ENCODE peak calls at places on chromosomes 7 and 10, in six cellular contexts. V is hepatocyte, Z is NT2/D1, E is IMR-90, P is A549, S is HCT116. U is an unnamed sample.

GRCh38 chr7:101815826-101816488 is 1.5 kb upstream of the CUX1 start:
- DNase-seq in V (peak; percentile 92), Z (peak; percentile 80), E (peak; percentile 79), P (peak; percentile 72), S (peak; percentile 73), U (peak; percentile 79)

GRCh38 chr7:107128217-107128616 is 40.6 kb upstream of the HBP1 start:
- DNase-seq in V (no peak), Z (no peak), E (no peak), P (no peak), S (no peak), U (no peak)

GRCh38 chr10:13956826-13957225 is 370.1 kb downstream of the PRPF18 start:
- DNase-seq in V (peak; percentile 14), Z (no peak), E (peak; percentile 80), P (no peak), S (no peak), U (peak; percentile 3)

GRCh38 chr10:66045859-66046258 is 880.0 kb upstream of the LRRTM3 start:
- DNase-seq in V (no peak), Z (no peak), E (no peak), P (no peak), S (no peak), U (no peak)

GRCh38 chr7:130087364-130087763 is 17.0 kb downstream of the KLHDC10 start:
- DNase-seq in V (no peak), Z (no peak), E (peak; percentile 31), P (no peak), S (no peak), U (no peak)

GRCh38 chr7:100867796-100868485 is 754 bp downstream of the TRIP6 start:
- DNase-seq in V (peak; percentile 55), Z (no peak), E (no peak), P (no peak), S (no peak), U (no peak)

GRCh38 chr7:81256991-81257390 is 338.1 kb upstream of the SEMA3C start:
- DNase-seq in V (no peak), Z (peak; percentile 15), E (peak; percentile 23), P (no peak), S (no peak), U (no peak)

GRCh38 chr10:122291739-122292138 is 20.6 kb downstream of the BTBD16 start:
- DNase-seq in V (no peak), Z (no peak), E (no peak), P (no peak), S (no peak), U (no peak)

GRCh38 chr10:69438531-69439349 is 12.5 kb upstream of the TSPAN15 start:
- DNase-seq in V (peak; percentile 72), Z (no peak), E (peak; percentile 16), P (peak; percentile 77), S (peak; percentile 42), U (peak; percentile 71)

GRCh38 chr7:129781856-129782256 is 170.3 kb downstream of the NRF1 start:
- DNase-seq in V (no peak), Z (no peak), E (no peak), P (no peak), S (no peak), U (no peak)

GRCh38 chr10:78354101-78354500 is 320.4 kb downstream of the RPS24 start:
- DNase-seq in V (no peak), Z (no peak), E (no peak), P (no peak), S (no peak), U (no peak)

GRCh38 chr7:132276986-132277716 is 299.1 kb downstream of the PLXNA4 start:
- DNase-seq in V (no peak), Z (no peak), E (peak; percentile 1), P (peak; percentile 77), S (no peak), U (no peak)

GRCh38 chr7:17380696-17381662 is 82.5 kb downstream of the AHR start:
- DNase-seq in V (no peak), Z (no peak), E (peak; percentile 60), P (no peak), S (no peak), U (peak; percentile 82)
- H3K4me1 ChIP-seq in V (no peaks in the 10 kb centered on the region), Z (no peaks in the 10 kb centered on the region), E (peaks cover 3% of the 10 kb centered on the region), P (peaks cover 4% of the 10 kb centered on the region), S (no peaks in the 10 kb centered on the region), U (peaks cover 8% of the 10 kb centered on the region)

GRCh38 chr7:76049295-76049694 is 1.4 kb downstream of the MDH2 start:
- DNase-seq in V (no peak), Z (no peak), E (no peak), P (no peak), S (no peak), U (no peak)
- H3K4me1 ChIP-seq in V (peaks cover 23% of the 10 kb centered on the region), Z (peaks cover 16% of the 10 kb centered on the region), E (peaks cover 13% of the 10 kb centered on the region), P (peaks cover 38% of the 10 kb centered on the region), S (peaks cover 5% of the 10 kb centered on the region), U (peaks cover 2% of the 10 kb centered on the region)

DNA sequence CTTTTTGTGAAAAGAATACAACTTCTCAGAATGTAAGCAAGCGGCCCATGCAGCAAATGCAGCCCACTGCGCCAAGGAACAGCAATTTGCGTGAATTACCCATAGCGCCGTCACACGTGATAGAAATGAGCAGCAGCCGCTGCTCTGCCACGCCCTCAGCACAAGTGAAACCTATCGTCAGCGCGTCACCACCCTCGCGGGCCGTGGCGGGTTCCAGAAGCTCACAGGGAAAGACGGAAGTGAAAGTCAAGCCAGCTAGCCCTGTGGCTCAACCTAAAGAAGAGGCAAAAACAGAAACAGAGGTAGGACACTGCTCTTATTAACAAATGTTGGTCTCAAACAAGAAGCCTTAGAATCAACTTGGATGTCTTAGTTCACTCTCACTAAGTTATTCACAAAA is 70.5 kb downstream of the SHH start:
- DNase-seq in V (no peak), Z (no peak), E (no peak), P (no peak), S (no peak), U (no peak)
- H3K4me1 ChIP-seq in V (no peaks in the 10 kb centered on the region), Z (no peaks in the 10 kb centered on the region), E (no peaks in the 10 kb centered on the region), P (peaks cover 9% of the 10 kb centered on the region), S (no peaks in the 10 kb centered on the region), U (no peaks in the 10 kb centered on the region)

DNA sequence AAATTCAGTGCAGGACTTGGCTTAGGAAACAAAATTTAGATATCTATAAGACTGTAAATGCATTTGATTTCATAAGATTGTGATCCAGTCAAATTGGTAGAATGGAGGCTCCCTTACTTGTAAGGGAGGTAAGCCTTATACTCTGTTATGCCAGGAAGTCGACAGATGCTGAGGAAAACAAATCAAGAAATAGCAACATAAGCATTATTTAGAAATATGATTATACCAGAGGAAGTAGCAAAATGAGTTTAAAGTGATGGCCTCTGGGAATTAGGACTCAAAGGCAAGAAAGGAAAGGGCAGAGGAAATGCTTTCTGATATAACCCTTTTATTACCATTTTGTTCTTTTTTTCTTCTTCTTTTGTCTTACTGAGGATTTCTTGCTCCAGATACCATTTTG is 40.5 kb upstream of the MTPAP start:
- DNase-seq in V (no peak), Z (no peak), E (no peak), P (no peak), S (no peak), U (no peak)
- H3K4me1 ChIP-seq in V (no peaks in the 10 kb centered on the region), Z (no peaks in the 10 kb centered on the region), E (peaks cover 1% of the 10 kb centered on the region), P (peaks cover 7% of the 10 kb centered on the region), S (peaks cover 17% of the 10 kb centered on the region), U (no peaks in the 10 kb centered on the region)

GRCh38 chr10:28788252-28788651 is 110.9 kb downstream of the BAMBI start:
- DNase-seq in V (no peak), Z (no peak), E (no peak), P (no peak), S (no peak), U (no peak)

GRCh38 chr10:28794986-28795385 is 117.7 kb downstream of the BAMBI start:
- DNase-seq in V (no peak), Z (no peak), E (no peak), P (no peak), S (no peak), U (no peak)

GRCh38 chr10:28793482-28793881 is 116.2 kb downstream of the BAMBI start:
- DNase-seq in V (no peak), Z (no peak), E (no peak), P (no peak), S (no peak), U (peak; percentile 12)

GRCh38 chr10:28788767-28789166 is 111.4 kb downstream of the BAMBI start:
- DNase-seq in V (no peak), Z (no peak), E (no peak), P (no peak), S (no peak), U (no peak)

GRCh38 chr10:28790146-28790545 is 112.8 kb downstream of the BAMBI start:
- DNase-seq in V (no peak), Z (no peak), E (no peak), P (no peak), S (no peak), U (no peak)
- H3K4me1 ChIP-seq in V (no peaks in the 10 kb centered on the region), Z (no peaks in the 10 kb centered on the region), E (no peaks in the 10 kb centered on the region), P (no peaks in the 10 kb centered on the region), S (no peaks in the 10 kb centered on the region), U (no peaks in the 10 kb centered on the region)

DNA sequence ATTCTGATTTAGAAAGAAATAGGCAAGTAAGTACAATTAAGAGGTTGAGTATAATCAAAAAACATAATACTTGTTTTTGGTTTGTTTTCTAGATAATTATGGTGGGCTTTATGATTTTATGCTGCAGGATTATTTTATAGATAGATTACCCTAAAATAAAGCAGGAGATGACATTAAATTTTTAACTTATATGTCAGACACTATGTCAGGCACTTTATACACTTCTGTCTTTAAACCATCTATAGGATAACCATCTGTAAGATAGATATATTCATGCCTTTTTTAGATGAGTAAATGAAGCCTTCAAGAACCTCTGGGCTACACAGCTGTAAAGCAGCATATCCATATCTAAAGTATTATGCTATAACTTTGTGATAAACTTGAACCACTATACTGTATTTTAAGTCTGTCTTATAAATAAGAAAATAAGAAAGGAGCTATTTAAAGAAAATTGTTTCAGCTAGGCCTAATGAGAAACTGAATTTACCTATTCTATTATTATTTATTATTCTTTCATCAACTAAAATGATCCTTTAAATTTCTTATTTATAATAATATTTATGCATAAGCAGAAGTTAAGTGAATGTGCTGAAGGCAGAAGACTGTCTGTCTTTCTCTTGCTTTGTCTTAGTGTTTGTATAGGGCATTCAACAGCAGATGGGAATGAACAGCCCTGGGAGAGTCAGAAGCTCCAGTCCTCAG is 94.0 kb downstream of the CPED1 start:
- DNase-seq in V (no peak), Z (no peak), E (no peak), P (no peak), S (no peak), U (no peak)
- H3K4me1 ChIP-seq in V (no peaks in the 10 kb centered on the region), Z (no peaks in the 10 kb centered on the region), E (peaks cover 23% of the 10 kb centered on the region), P (peaks cover 9% of the 10 kb centered on the region), S (peaks cover 9% of the 10 kb centered on the region), U (no peaks in the 10 kb centered on the region)